ENCODE peak calls at places on chromosomes 1 and 21, in seven cellular contexts. M is HepG2, X is heart right ventricle, W is aorta, Y is transverse colon, L is right atrium auricular region, J is thoracic aorta. U is an unnamed sample.
A peak's percentile ranks its signal among the peaks of the same experiment; 100 is the strongest.

GRCh38 chr21:44279621-44280260 is 5.9 kb upstream of the AIRE start:
- DNase-seq in L (no peak), W (peak; percentile 26), Y (no peak), J (no peak), X (no peak), M (no peak), U (no peak)

GRCh38 chr1:57162607-57163235 is 196.9 kb upstream of the C8B start:
- DNase-seq in W (no peak), L (no peak), J (no peak), M (no peak), X (peak; percentile 24), Y (no peak), U (no peak)

GRCh38 chr21:41973861-41974751 is 20.3 kb upstream of the C2CD2 start:
- DNase-seq in J (no peak), L (peak; percentile 57), W (no peak), Y (no peak), M (peak; percentile 50), X (peak; percentile 70), U (peak; percentile 77)

GRCh38 chr1:28509705-28510349 is 4.0 kb downstream of the RCC1 start:
- DNase-seq in L (no peak), J (no peak), X (no peak), W (no peak), M (no peak), Y (no peak), U (peak; percentile 67)

GRCh38 chr1:35454175-35454574 is 103.0 kb downstream of the KIAA0319L start:
- DNase-seq in L (no peak), X (no peak), W (no peak), M (no peak), Y (no peak), J (no peak), U (no peak)

GRCh38 chr1:26799479-26800133 is 11.9 kb downstream of the PIGV start:
- DNase-seq in L (no peak), X (peak; percentile 74), M (no peak), Y (peak; percentile 42), J (no peak), W (peak; percentile 65), U (peak; percentile 65)

GRCh38 chr1:15736035-15736665 is at the start of gene SLC25A34:
- DNase-seq in X (peak; percentile 79), J (no peak), Y (peak; percentile 93), L (no peak), W (peak; percentile 61), M (peak; percentile 42), U (no peak)

GRCh38 chr1:69510026-69510425 is 57.7 kb upstream of the LRRC7 start:
- DNase-seq in W (no peak), X (no peak), M (no peak), J (no peak), Y (no peak), L (no peak), U (no peak)

GRCh38 chr21:36454079-36454478 is 25.8 kb downstream of the CLDN14 start:
- DNase-seq in J (no peak), M (no peak), Y (no peak), X (no peak), W (no peak), L (no peak), U (peak; percentile 80)

GRCh38 chr1:154992721-154993571 is 440 bp upstream of the LENEP start:
- DNase-seq in X (no peak), Y (no peak), L (no peak), W (peak; percentile 33), M (no peak), J (no peak), U (peak; percentile 73)
- H3K4me1 ChIP-seq in X (no peaks in the 10 kb centered on the region), Y (no peaks in the 10 kb centered on the region), L (no peaks in the 10 kb centered on the region), W (no peaks in the 10 kb centered on the region), M (peaks cover 17% of the 10 kb centered on the region), J (no peaks in the 10 kb centered on the region), U (no peaks in the 10 kb centered on the region)

GRCh38 chr1:169070547-169070946 is 35.9 kb upstream of the ATP1B1 start:
- DNase-seq in J (no peak), X (no peak), M (no peak), Y (no peak), W (no peak), L (no peak), U (no peak)
- H3K4me3 ChIP-seq in J (peak overlapping the region; percentile 15), X (no peak overlapping the region), M (no peak overlapping the region), Y (no peak overlapping the region), W (no peak overlapping the region), L (no peak overlapping the region), U (no peak overlapping the region)

DNA sequence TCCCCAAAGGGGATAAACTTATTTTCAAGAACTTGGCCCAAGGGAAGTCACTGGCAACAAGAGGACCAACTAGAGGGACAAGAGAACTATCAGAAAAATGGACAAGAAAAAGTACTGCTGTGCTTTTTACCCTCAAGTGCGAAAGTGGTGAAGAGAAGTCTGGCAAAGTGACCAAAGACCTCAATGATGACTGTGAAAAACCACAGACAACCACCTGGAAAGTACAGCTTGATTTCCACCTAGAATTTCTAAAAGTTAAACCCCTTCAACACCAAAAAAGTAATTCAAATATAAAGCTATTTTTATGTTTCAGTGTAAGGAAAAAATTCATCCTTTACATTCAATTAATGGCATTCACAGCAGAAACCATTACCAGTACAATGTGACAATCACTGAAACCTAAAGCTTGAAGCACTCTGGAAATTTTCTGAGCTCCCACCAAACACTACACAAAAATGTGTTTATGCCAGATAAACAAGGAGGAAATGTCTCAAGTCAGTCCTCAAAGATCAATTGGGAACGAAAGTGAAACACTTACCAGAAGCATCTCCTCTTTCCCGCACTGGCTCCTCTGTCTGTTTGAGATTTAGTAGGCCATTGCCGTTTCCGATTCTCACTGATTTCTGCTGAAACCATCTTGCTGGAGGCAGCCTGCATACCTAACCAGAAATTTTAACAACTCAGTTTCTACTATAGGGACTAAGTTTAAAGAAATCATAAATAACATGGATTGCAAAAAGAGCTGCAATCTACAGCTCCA is 8.3 kb downstream of the SDE2 start:
- DNase-seq in J (no peak), M (no peak), Y (no peak), X (no peak), W (no peak), L (no peak), U (no peak)
- H3K27ac ChIP-seq in J (no peak overlapping the region), M (no peak overlapping the region), Y (no peak overlapping the region), X (no peak overlapping the region), W (no peak overlapping the region), L (no peak overlapping the region), U (no peak overlapping the region)

GRCh38 chr1:158153179-158153578 is 27.5 kb upstream of the CD1D start:
- DNase-seq in M (no peak), J (no peak), X (no peak), L (no peak), W (no peak), Y (no peak), U (no peak)
- H3K4me1 ChIP-seq in M (no peaks in the 10 kb centered on the region), J (peaks cover 7% of the 10 kb centered on the region), X (peaks cover 5% of the 10 kb centered on the region), L (no peaks in the 10 kb centered on the region), W (no peaks in the 10 kb centered on the region), Y (peaks cover 5% of the 10 kb centered on the region), U (peaks cover 2% of the 10 kb centered on the region)

GRCh38 chr1:152026895-152027294 is 9.9 kb downstream of the S100A11 start:
- DNase-seq in M (no peak), W (no peak), L (no peak), J (no peak), X (no peak), Y (no peak), U (no peak)
- H3K4me3 ChIP-seq in M (no peak overlapping the region), W (no peak overlapping the region), L (no peak overlapping the region), J (no peak overlapping the region), X (no peak overlapping the region), Y (no peak overlapping the region), U (no peak overlapping the region)

GRCh38 chr21:40053007-40053406 is 185.8 kb downstream of the PCP4 start:
- DNase-seq in W (peak; percentile 76), J (peak; percentile 14), L (no peak), Y (peak; percentile 13), X (peak; percentile 45), M (no peak), U (no peak)
- H3K27ac ChIP-seq in W (peak overlapping the region; percentile 95), J (peak overlapping the region; percentile 98), L (peak overlapping the region; percentile 82), Y (peak overlapping the region; percentile 72), X (peak overlapping the region; percentile 34), M (no peak overlapping the region), U (no peak overlapping the region)

U was measured in endodermal cell.